ENCODE peak calls at places on chromosome X, in four cellular contexts. K, H, N and F are unnamed samples.

GRCh38 chrX:53316860-53317237 is 35.5 kb upstream of the IQSEC2 start:
- DNase-seq in K (no peak), H (no peak), N (no peak), F (no peak)

GRCh38 chrX:86946569-86946968 is 571.0 kb upstream of the KLHL4 start:
- DNase-seq in H (no peak), N (no peak), K (peak; percentile 51), F (no peak)

GRCh38 chrX:8245411-8245810 is 74.3 kb upstream of the VCX2 start:
- DNase-seq in K (no peak), N (no peak), H (no peak), F (no peak)

GRCh38 chrX:39518451-39519212 is 579.1 kb downstream of the BCOR start:
- DNase-seq in N (peak; percentile 57), H (no peak), K (peak; percentile 66), F (no peak)

GRCh38 chrX:133493366-133493765 is 78.1 kb upstream of the GPC4 start:
- DNase-seq in K (no peak), N (no peak), H (no peak), F (no peak)

GRCh38 chrX:72128881-72129280 is 2.8 kb downstream of the RTL5 start:
- DNase-seq in K (no peak), N (no peak), H (no peak), F (no peak)

GRCh38 chrX:12463052-12463451 is 324.8 kb downstream of the FRMPD4 start:
- DNase-seq in H (no peak), K (no peak), N (no peak), F (no peak)

GRCh38 chrX:34903316-34903715 is 39.3 kb upstream of the FAM47B start:
- DNase-seq in K (no peak), H (no peak), N (no peak), F (no peak)

GRCh38 chrX:103197721-103198306 is 17.1 kb upstream of the BEX4 start:
- DNase-seq in K (no peak), H (no peak), N (no peak), F (no peak)

GRCh38 chrX:125507119-125507518 is 187.4 kb downstream of the TEX13C start:
- DNase-seq in K (no peak), H (no peak), N (no peak), F (no peak)